ENCODE peak calls at places on chromosomes 13 and 19, in nine cellular contexts. U, Z, H, B, F, E, L, A and I are unnamed samples.

GRCh38 chr13:94209110-94209509 is 270.4 kb downstream of the DCT start:
- DNase-seq in U (no peak), Z (no peak), H (no peak), B (no peak), F (no peak), E (no peak), L (no peak), A (no peak), I (no peak)

GRCh38 chr13:43815204-43815603 is 28.4 kb upstream of the ENOX1 start:
- DNase-seq in U (no peak), Z (no peak), H (no peak), B (peak), F (no peak), E (no peak), L (no peak), A (no peak), I (no peak)

GRCh38 chr13:73937420-73937819 is 196.8 kb downstream of the KLF12 start:
- DNase-seq in U (no peak), Z (no peak), H (no peak), B (no peak), F (no peak), E (no peak), L (no peak), A (no peak), I (no peak)

GRCh38 chr19:56958428-56958827 is 117.9 kb upstream of the PEG3 start:
- DNase-seq in U (no peak), Z (no peak), H (no peak), B (no peak), F (peak), E (no peak), L (no peak), A (no peak), I (no peak)

GRCh38 chr19:10235003-10235402 is 3.9 kb upstream of the S1PR2 start:
- DNase-seq in U (no peak), Z (no peak), H (no peak), B (no peak), F (no peak), E (no peak), L (no peak), A (no peak), I (no peak)

GRCh38 chr13:62879071-62879470 is 1463.4 kb upstream of the PCDH20 start:
- DNase-seq in U (peak), Z (no peak), H (no peak), B (peak), F (no peak), E (no peak), L (no peak), A (no peak), I (no peak)

GRCh38 chr19:37452500-37453245 is 14.6 kb downstream of the ZNF569 start:
- DNase-seq in U (no peak), Z (no peak), H (no peak), B (no peak), F (no peak), E (no peak), L (no peak), A (no peak), I (no peak)

GRCh38 chr13:112444416-112445399 is 68.6 kb downstream of the SPACA7 start:
- DNase-seq in U (no peak), Z (no peak), H (no peak), B (no peak), F (no peak), E (no peak), L (no peak), A (no peak), I (peak)

GRCh38 chr19:8607386-8607785 is 3.1 kb downstream of the ADAMTS10 start:
- DNase-seq in U (no peak), Z (no peak), H (no peak), B (peak), F (no peak), E (no peak), L (no peak), A (no peak), I (no peak)

GRCh38 chr13:51923983-51924539 is 62.3 kb downstream of the CCDC70 start:
- DNase-seq in U (no peak), Z (no peak), H (no peak), B (no peak), F (no peak), E (no peak), L (no peak), A (no peak), I (peak)

GRCh38 chr13:37173214-37173613 is 67.8 kb upstream of the CSNK1A1L start:
- DNase-seq in U (peak), Z (no peak), H (no peak), B (peak), F (no peak), E (no peak), L (no peak), A (no peak), I (no peak)

GRCh38 chr13:94464771-94465170 is 14.7 kb downstream of the DCT start:
- DNase-seq in U (no peak), Z (no peak), H (no peak), B (no peak), F (no peak), E (peak), L (no peak), A (no peak), I (no peak)

GRCh38 chr13:40371531-40372125 is 294.8 kb downstream of the FOXO1 start:
- DNase-seq in U (no peak), Z (no peak), H (peak), B (no peak), F (no peak), E (no peak), L (no peak), A (no peak), I (no peak)

GRCh38 chr19:10270180-10270615 is 722 bp upstream of the ICAM1 start:
- DNase-seq in U (no peak), Z (peak), H (no peak), B (no peak), F (no peak), E (peak), L (no peak), A (peak), I (peak)

GRCh38 chr19:19546751-19547162 is 8.7 kb downstream of the CILP2 start:
- DNase-seq in U (no peak), Z (no peak), H (no peak), B (no peak), F (no peak), E (no peak), L (no peak), A (no peak), I (no peak)

GRCh38 chr13:113573065-113573464 is 11.5 kb upstream of the TFDP1 start:
- DNase-seq in U (no peak), Z (no peak), H (no peak), B (no peak), F (no peak), E (no peak), L (no peak), A (peak), I (no peak)

GRCh38 chr13:25300861-25301346 is 521 bp upstream of the NUP58 start:
- DNase-seq in U (no peak), Z (no peak), H (no peak), B (no peak), F (peak), E (no peak), L (no peak), A (peak), I (peak)

GRCh38 chr13:27281420-27281819 is 10.8 kb downstream of the RASL11A start:
- DNase-seq in U (no peak), Z (no peak), H (peak), B (no peak), F (no peak), E (no peak), L (no peak), A (no peak), I (no peak)

GRCh38 chr19:38793186-38793585 is 4.2 kb downstream of the LGALS7B start:
- DNase-seq in U (peak), Z (no peak), H (no peak), B (peak), F (no peak), E (no peak), L (no peak), A (no peak), I (no peak)

GRCh38 chr19:54654447-54655321 is 8.1 kb upstream of the LILRB4 start:
- DNase-seq in U (no peak), Z (peak), H (no peak), B (no peak), F (no peak), E (no peak), L (no peak), A (no peak), I (no peak)

GRCh38 chr19:10230904-10231623 is at the start of gene S1PR2:
- DNase-seq in U (no peak), Z (peak), H (peak), B (peak), F (peak), E (peak), L (peak), A (peak), I (peak)

GRCh38 chr13:48902421-48902820 is 73.3 kb upstream of the FNDC3A start:
- DNase-seq in U (no peak), Z (no peak), H (no peak), B (peak), F (no peak), E (no peak), L (no peak), A (no peak), I (peak)

GRCh38 chr13:30119476-30119875 is 187.9 kb downstream of the KATNAL1 start:
- DNase-seq in U (no peak), Z (no peak), H (no peak), B (peak), F (no peak), E (no peak), L (no peak), A (no peak), I (no peak)

GRCh38 chr13:73025212-73026012 is 33.4 kb upstream of the KLF5 start:
- DNase-seq in U (no peak), Z (no peak), H (no peak), B (peak), F (no peak), E (no peak), L (no peak), A (no peak), I (no peak)

GRCh38 chr13:29583073-29583785 is 12.3 kb downstream of the SLC7A1 start:
- DNase-seq in U (no peak), Z (no peak), H (no peak), B (peak), F (no peak), E (no peak), L (no peak), A (no peak), I (no peak)

GRCh38 chr19:5017235-5017634 is 48.3 kb downstream of the KDM4B start:
- DNase-seq in U (no peak), Z (no peak), H (no peak), B (no peak), F (no peak), E (no peak), L (no peak), A (no peak), I (no peak)

GRCh38 chr19:4347521-4347920 is 4.2 kb downstream of the MPND start:
- DNase-seq in U (no peak), Z (no peak), H (no peak), B (no peak), F (no peak), E (no peak), L (no peak), A (no peak), I (no peak)

GRCh38 chr13:113843063-113843654 is 20.7 kb downstream of the GAS6 start:
- DNase-seq in U (no peak), Z (no peak), H (no peak), B (no peak), F (no peak), E (no peak), L (no peak), A (peak), I (no peak)

GRCh38 chr19:10155834-10156233 is 36.1 kb upstream of the EIF3G start:
- DNase-seq in U (no peak), Z (no peak), H (no peak), B (peak), F (no peak), E (no peak), L (no peak), A (no peak), I (no peak)

GRCh38 chr19:54558339-54558738 is 15.3 kb upstream of the LILRA2 start:
- DNase-seq in U (no peak), Z (no peak), H (no peak), B (no peak), F (no peak), E (no peak), L (no peak), A (no peak), I (no peak)

GRCh38 chr19:43707158-43707712 is 8.6 kb upstream of the IRGC start:
- DNase-seq in U (no peak), Z (no peak), H (no peak), B (no peak), F (no peak), E (no peak), L (no peak), A (no peak), I (no peak)

GRCh38 chr13:39942901-39943273 is 287.4 kb downstream of the COG6 start:
- DNase-seq in U (peak), Z (peak), H (peak), B (peak), F (peak), E (peak), L (peak), A (peak), I (peak)

GRCh38 chr19:16714702-16715294 is 4.8 kb upstream of the NWD1 start:
- DNase-seq in U (no peak), Z (no peak), H (peak), B (peak), F (peak), E (peak), L (peak), A (peak), I (peak)

GRCh38 chr19:46241676-46242075 is 12.1 kb downstream of the IGFL1 start:
- DNase-seq in U (no peak), Z (no peak), H (no peak), B (no peak), F (no peak), E (no peak), L (no peak), A (no peak), I (no peak)

GRCh38 chr19:7863157-7863970 is 10.8 kb downstream of the PRR36 start:
- DNase-seq in U (no peak), Z (no peak), H (no peak), B (no peak), F (peak), E (no peak), L (no peak), A (no peak), I (peak)

GRCh38 chr13:73428706-73429105 is 369.9 kb downstream of the KLF5 start:
- DNase-seq in U (no peak), Z (no peak), H (no peak), B (no peak), F (no peak), E (no peak), L (no peak), A (no peak), I (no peak)

GRCh38 chr19:55494172-55494761 is 6.0 kb downstream of the SSC5D start:
- DNase-seq in U (no peak), Z (no peak), H (no peak), B (peak), F (no peak), E (no peak), L (no peak), A (peak), I (no peak)

GRCh38 chr19:32976223-32976805 is 4.3 kb downstream of the FAAP24 start:
- DNase-seq in U (peak), Z (peak), H (peak), B (peak), F (peak), E (peak), L (peak), A (peak), I (peak)

GRCh38 chr13:51283361-51283760 is 56.1 kb upstream of the SERPINE3 start:
- DNase-seq in U (no peak), Z (no peak), H (no peak), B (no peak), F (no peak), E (no peak), L (no peak), A (no peak), I (peak)